ENCODE peak calls at places on chromosomes 6 and 20, in six cellular contexts. E is MM.1S, V is H1, T is neural progenitor cell, X is HCT116, M is fibroblast of lung. Y is an unnamed sample.

GRCh38 chr6:156862711-156863110 is 85.5 kb downstream of the ARID1B start:
- DNase-seq in X (no peak), E (no peak), V (no peak), M (no peak), T (no peak), Y (no peak)

GRCh38 chr6:124007915-124008688 is 204.4 kb downstream of the NKAIN2 start:
- DNase-seq in M (peak; percentile 4), E (no peak), T (no peak), X (no peak), V (no peak), Y (no peak)

GRCh38 chr6:149055195-149055899 is 262.2 kb upstream of the TAB2 start:
- DNase-seq in E (no peak), V (no peak), T (no peak), X (no peak), M (no peak), Y (no peak)

GRCh38 chr6:70166088-70166958 is 136.6 kb downstream of the COL9A1 start:
- DNase-seq in V (peak; percentile 17), T (peak; percentile 77), X (peak; percentile 16), M (peak; percentile 46), E (peak; percentile 48), Y (peak; percentile 52)

GRCh38 chr6:152848919-152849318 is 98.3 kb downstream of the VIP start:
- DNase-seq in V (no peak), M (no peak), X (no peak), E (no peak), T (no peak), Y (no peak)

GRCh38 chr6:144093236-144093635 is 2.1 kb downstream of the SF3B5 start:
- DNase-seq in E (no peak), V (no peak), T (no peak), X (no peak), M (no peak), Y (no peak)

GRCh38 chr6:122696079-122696478 is 83.4 kb upstream of the FABP7 start:
- DNase-seq in M (peak; percentile 86), T (no peak), X (peak; percentile 77), E (no peak), V (no peak), Y (peak; percentile 83)

GRCh38 chr6:76250666-76251065 is 178.2 kb upstream of the IMPG1 start:
- DNase-seq in E (peak; percentile 36), X (no peak), M (no peak), T (no peak), V (no peak), Y (no peak)

GRCh38 chr6:119128252-119128912 is 49.9 kb upstream of the FAM184A start:
- DNase-seq in M (peak; percentile 33), T (no peak), V (no peak), X (no peak), E (no peak), Y (no peak)

GRCh38 chr6:37521674-37522073 is 22.0 kb upstream of the CCDC167 start:
- DNase-seq in M (no peak), V (no peak), X (no peak), E (no peak), T (no peak), Y (no peak)

GRCh38 chr6:137493218-137494038 is 766 bp downstream of the OLIG3 start:
- DNase-seq in M (no peak), T (peak; percentile 68), X (no peak), V (no peak), E (no peak), Y (no peak)
- TF ChIP-seq EZH2 in M (peak; percentile 97), T (peak; percentile 100), X (no peak), V (peak; percentile 96), E (no peak), Y (no peak)

GRCh38 chr20:30488941-30489601 is 768.4 kb upstream of the DEFB115 start:
- DNase-seq in V (no peak), T (no peak), M (no peak), E (no peak), X (no peak), Y (no peak)
- H3K9me3 ChIP-seq in V (peaks cover 15% of the 10 kb centered on the region), T (no peaks in the 10 kb centered on the region), M (no peaks in the 10 kb centered on the region), E (no peaks in the 10 kb centered on the region), X (no peaks in the 10 kb centered on the region), Y (peaks cover 6% of the 10 kb centered on the region)

DNA sequence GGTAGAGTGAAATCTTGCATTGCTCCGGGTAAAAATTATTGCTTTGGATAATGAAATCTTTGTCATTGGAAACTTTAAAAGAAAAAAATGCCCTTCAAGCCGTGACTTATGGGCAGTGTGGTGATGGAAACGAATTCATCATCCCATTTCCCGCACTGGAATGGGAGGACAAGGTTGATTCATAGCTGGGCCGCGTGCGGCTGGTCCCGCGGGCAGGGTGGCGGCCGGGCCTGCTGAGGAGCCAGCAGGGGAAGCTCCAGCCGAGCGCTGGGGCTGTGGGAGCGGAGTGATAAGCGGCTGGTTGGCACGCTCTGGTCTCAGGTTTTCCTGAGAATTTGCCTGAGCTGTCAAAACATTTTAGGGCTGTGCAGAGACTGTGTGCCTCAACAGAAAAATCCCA is 351.7 kb downstream of the CDC5L start:
- DNase-seq in T (peak; percentile 1), V (no peak), M (no peak), X (no peak), E (no peak), Y (no peak)
- H3K9ac ChIP-seq in T (no peak overlapping the region), V (no peak overlapping the region), M (no peak overlapping the region), X (no peak overlapping the region), E (no peak overlapping the region), Y (no peak overlapping the region)

DNA sequence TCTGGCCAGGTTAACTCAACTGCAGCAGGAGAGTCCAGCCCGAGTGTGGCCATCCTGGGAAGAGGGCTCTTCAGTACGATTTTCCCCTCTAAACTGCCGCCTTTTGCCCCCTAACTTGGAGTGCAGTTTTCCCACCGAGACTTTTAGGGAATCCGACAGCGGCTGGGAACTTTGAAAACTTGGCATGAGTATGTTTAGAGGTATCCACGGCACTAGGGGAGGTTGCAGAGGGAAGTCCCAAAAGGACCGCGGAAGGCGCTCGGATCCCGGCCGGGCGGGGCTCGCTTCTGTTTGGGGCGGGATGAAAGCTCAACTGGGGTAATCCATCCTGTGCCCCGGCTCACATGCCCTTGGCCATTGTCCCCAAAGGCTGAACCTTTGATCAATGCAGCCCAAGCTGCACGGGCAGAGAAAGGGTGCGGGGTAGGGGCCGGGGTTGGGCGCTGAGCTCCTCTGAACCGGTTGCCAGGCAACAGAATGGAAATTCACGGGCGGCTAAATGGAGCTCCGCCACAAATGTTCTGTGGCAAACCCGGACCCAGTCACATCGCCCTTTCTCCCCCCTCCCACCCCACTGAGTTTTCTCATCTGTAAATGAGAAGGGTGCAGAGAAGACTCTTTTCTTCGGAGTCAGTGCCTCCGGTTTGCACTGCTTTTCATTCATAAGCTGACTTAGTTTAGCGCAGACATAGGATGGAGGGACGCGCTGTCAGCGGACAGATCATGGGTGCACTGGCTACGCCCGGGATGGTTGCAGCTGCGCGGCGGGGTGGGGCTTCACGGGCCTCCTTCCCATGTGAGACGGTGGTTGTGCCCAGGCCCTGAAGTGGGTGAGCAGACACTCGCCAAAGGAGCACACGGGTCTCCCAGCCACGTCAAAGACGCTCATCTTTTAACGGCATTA is 2.3 kb downstream of the BMP6 start:
- DNase-seq in X (no peak), T (peak; percentile 80), M (peak; percentile 20), E (peak; percentile 54), V (no peak), Y (peak; percentile 22)
- TF ChIP-seq EZH2 in X (no peak), T (peak; percentile 75), M (peak; percentile 51), E (no peak), V (peak; percentile 62), Y (no peak)

DNA sequence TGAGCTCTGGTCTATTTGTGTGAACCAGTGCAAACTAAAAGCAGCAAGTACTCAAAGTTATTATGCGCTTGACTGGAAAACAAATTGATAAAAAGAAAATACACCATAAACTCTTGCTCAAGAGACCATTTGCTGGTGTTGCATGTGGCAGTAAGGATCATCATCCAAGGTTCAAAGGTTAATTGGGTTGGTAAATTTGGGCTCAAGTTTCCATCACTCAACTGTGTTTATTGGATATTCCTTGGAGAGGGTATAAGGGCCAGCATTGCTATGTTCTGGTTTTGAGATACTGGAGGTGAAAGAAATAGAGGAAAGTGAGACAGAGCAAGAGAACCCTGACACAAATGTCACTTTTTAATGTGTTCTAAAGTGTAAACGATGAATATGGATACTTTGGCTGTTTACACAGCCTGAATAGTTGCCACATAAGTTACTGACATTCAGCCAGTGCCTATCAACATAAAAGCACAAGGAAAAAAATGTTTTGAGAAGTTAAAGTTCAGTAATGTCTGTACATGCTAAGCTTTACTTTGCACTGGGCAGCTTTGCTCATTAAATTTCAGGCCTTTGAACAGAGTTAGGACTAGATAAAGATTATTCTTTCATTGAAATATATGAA is 736.1 kb downstream of the HDGFL1 start:
- DNase-seq in E (no peak), T (no peak), X (no peak), M (no peak), V (no peak), Y (no peak)
- H3K9me3 ChIP-seq in E (no peaks in the 10 kb centered on the region), T (no peaks in the 10 kb centered on the region), X (no peaks in the 10 kb centered on the region), M (no peaks in the 10 kb centered on the region), V (no peaks in the 10 kb centered on the region), Y (no peaks in the 10 kb centered on the region)

GRCh38 chr20:51935003-51935358 is 132.7 kb upstream of the SALL4 start:
- DNase-seq in M (no peak), X (no peak), V (no peak), T (no peak), E (no peak), Y (no peak)

GRCh38 chr20:51928931-51929330 is 126.6 kb upstream of the SALL4 start:
- DNase-seq in V (no peak), T (no peak), M (no peak), X (no peak), E (no peak), Y (no peak)

GRCh38 chr20:51934301-51935002 is 132.1 kb upstream of the SALL4 start:
- DNase-seq in T (no peak), V (no peak), E (no peak), X (no peak), M (no peak), Y (peak; percentile 82)

GRCh38 chr20:51930775-51931174 is 128.5 kb upstream of the SALL4 start:
- DNase-seq in T (no peak), V (no peak), E (no peak), M (peak; percentile 72), X (peak; percentile 6), Y (peak; percentile 75)

DNA sequence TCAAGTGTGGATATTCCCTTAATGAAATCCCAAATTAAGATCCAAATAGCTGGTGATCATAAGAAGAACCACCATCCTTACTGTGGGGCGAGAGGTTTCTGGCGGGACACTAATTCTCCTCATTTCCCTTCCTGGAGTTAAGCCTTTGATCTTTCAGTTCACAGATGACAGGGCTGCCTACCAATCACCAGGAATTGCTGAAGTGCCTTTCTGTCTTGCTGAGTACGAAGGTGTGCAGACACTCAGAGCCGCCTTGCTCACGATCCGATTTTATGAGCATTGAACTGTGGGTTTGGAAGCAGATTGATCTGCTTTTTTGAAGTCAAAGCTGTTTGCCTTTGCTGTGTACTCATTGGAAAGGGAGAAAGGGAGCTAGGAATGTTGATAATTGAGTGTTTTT is 129.0 kb upstream of the SALL4 start:
- DNase-seq in X (no peak), V (no peak), E (no peak), T (peak; percentile 40), M (no peak), Y (no peak)
- H3K9ac ChIP-seq in X (no peak overlapping the region), V (no peak overlapping the region), E (no peak overlapping the region), T (no peak overlapping the region), M (no peak overlapping the region), Y (no peak overlapping the region)